ENCODE peak calls at places on chromosomes 12 and 14, in seven cellular contexts. B, H, G, U, F, Q and I are unnamed samples.

GRCh38 chr12:100493371-100494012 is 19.8 kb downstream of the NR1H4 start:
- DNase-seq in B (no peak), H (no peak), G (no peak), U (no peak), F (no peak), Q (no peak), I (no peak)

GRCh38 chr12:124397807-124398577 is 103.1 kb downstream of the RFLNA start:
- DNase-seq in B (no peak), H (no peak), G (peak), U (no peak), F (peak), Q (peak), I (peak)

GRCh38 chr12:20946732-20947131 is 136.2 kb downstream of the SLCO1B3 start:
- DNase-seq in B (peak), H (peak), G (peak), U (peak), F (no peak), Q (no peak), I (no peak)

GRCh38 chr14:95527392-95528002 is 7.4 kb upstream of the GLRX5 start:
- DNase-seq in B (peak), H (peak), G (peak), U (no peak), F (no peak), Q (peak), I (peak)

GRCh38 chr12:46492471-46493351 is 120.1 kb upstream of the SLC38A2 start:
- DNase-seq in B (peak), H (no peak), G (peak), U (no peak), F (no peak), Q (peak), I (no peak)

GRCh38 chr14:52473557-52473956 is 78.7 kb downstream of the TXNDC16 start:
- DNase-seq in B (peak), H (peak), G (peak), U (peak), F (no peak), Q (peak), I (peak)

GRCh38 chr12:38161123-38162000 is 155.2 kb upstream of the ALG10B start:
- DNase-seq in B (no peak), H (no peak), G (no peak), U (no peak), F (no peak), Q (no peak), I (no peak)

GRCh38 chr12:98182791-98183190 is 332.6 kb upstream of the TMPO start:
- DNase-seq in B (no peak), H (peak), G (no peak), U (no peak), F (no peak), Q (no peak), I (no peak)

GRCh38 chr12:110108309-110109036 is 15.7 kb upstream of the IFT81 start:
- DNase-seq in B (peak), H (no peak), G (no peak), U (no peak), F (no peak), Q (no peak), I (no peak)

GRCh38 chr14:20530771-20531571 is 25.6 kb downstream of the RNASE10 start:
- DNase-seq in B (peak), H (peak), G (peak), U (peak), F (peak), Q (peak), I (peak)

GRCh38 chr14:65179918-65180724 is 77.8 kb upstream of the MAX start:
- DNase-seq in B (peak), H (no peak), G (peak), U (peak), F (peak), Q (peak), I (no peak)

GRCh38 chr12:104671407-104672095 is 214.8 kb downstream of the CHST11 start:
- DNase-seq in B (peak), H (no peak), G (peak), U (peak), F (peak), Q (peak), I (no peak)

GRCh38 chr12:83016226-83016835 is 329.6 kb downstream of the TMTC2 start:
- DNase-seq in B (peak), H (no peak), G (peak), U (no peak), F (peak), Q (peak), I (no peak)

GRCh38 chr12:53279888-53280498 is 11.9 kb downstream of the ESPL1 start:
- DNase-seq in B (no peak), H (no peak), G (no peak), U (no peak), F (no peak), Q (no peak), I (no peak)

GRCh38 chr14:62209287-62209899 is 447.2 kb downstream of the SNAPC1 start:
- DNase-seq in B (peak), H (no peak), G (peak), U (no peak), F (no peak), Q (peak), I (no peak)

GRCh38 chr12:79420146-79420618 is 270.6 kb downstream of the PAWR start:
- DNase-seq in B (peak), H (peak), G (peak), U (no peak), F (no peak), Q (peak), I (no peak)

GRCh38 chr14:23639048-23639890 is 3.1 kb downstream of the DHRS2 start:
- DNase-seq in B (no peak), H (no peak), G (no peak), U (peak), F (no peak), Q (no peak), I (no peak)

GRCh38 chr14:87066221-87066817 is 926.7 kb downstream of the GALC start:
- DNase-seq in B (peak), H (no peak), G (peak), U (no peak), F (no peak), Q (peak), I (no peak)

GRCh38 chr14:70856851-70857498 is 47.7 kb upstream of the MAP3K9 start:
- DNase-seq in B (peak), H (no peak), G (peak), U (no peak), F (no peak), Q (peak), I (no peak)

GRCh38 chr14:64541971-64542838 is 1.7 kb downstream of the HSPA2 start:
- DNase-seq in B (no peak), H (no peak), G (no peak), U (no peak), F (no peak), Q (peak), I (no peak)

GRCh38 chr14:95218472-95219193 is 61.3 kb upstream of the DICER1 start:
- DNase-seq in B (no peak), H (no peak), G (no peak), U (no peak), F (no peak), Q (no peak), I (no peak)

GRCh38 chr12:96347130-96347699 is 53.0 kb downstream of the CDK17 start:
- DNase-seq in B (no peak), H (no peak), G (no peak), U (no peak), F (no peak), Q (no peak), I (no peak)

GRCh38 chr14:77508249-77508648 is 9.6 kb upstream of the ISM2 start:
- DNase-seq in B (peak), H (no peak), G (peak), U (no peak), F (no peak), Q (peak), I (no peak)

GRCh38 chr12:106757623-106758348 is 16.7 kb upstream of the RIC8B start:
- DNase-seq in B (no peak), H (no peak), G (no peak), U (no peak), F (no peak), Q (no peak), I (no peak)

GRCh38 chr12:106070147-106070546 is 68.6 kb downstream of the NUAK1 start:
- DNase-seq in B (no peak), H (no peak), G (no peak), U (no peak), F (no peak), Q (no peak), I (no peak)

GRCh38 chr14:30225171-30225570 is 297.5 kb upstream of the PRKD1 start:
- DNase-seq in B (peak), H (no peak), G (peak), U (no peak), F (no peak), Q (no peak), I (no peak)

GRCh38 chr12:66279127-66279712 is 23.1 kb upstream of the HELB start:
- DNase-seq in B (peak), H (peak), G (peak), U (no peak), F (no peak), Q (peak), I (no peak)

GRCh38 chr12:46237381-46238045 is 31.3 kb downstream of the SLC38A1 start:
- DNase-seq in B (no peak), H (no peak), G (no peak), U (no peak), F (no peak), Q (no peak), I (no peak)

GRCh38 chr14:60175255-60175902 is 10.2 kb upstream of the DHRS7 start:
- DNase-seq in B (no peak), H (no peak), G (no peak), U (no peak), F (no peak), Q (no peak), I (no peak)